ENCODE peak calls at places on chromosomes 4 and X, in five cellular contexts. T is EL, J is fibroblast of lung, M is mucosa of gallbladder, Y is SK-N-SH. L is an unnamed sample.

GRCh38 chr4:151942971-151943370 is 182.2 kb upstream of the GATB start:
- DNase-seq in T (no peak), M (no peak), J (no peak), Y (no peak), L (no peak)

GRCh38 chrX:154350429-154351182 is 23.8 kb downstream of the FLNA start:
- DNase-seq in J (no peak), T (peak; percentile 3), M (no peak), Y (no peak), L (no peak)

GRCh38 chr4:82268050-82268825 is 105.6 kb downstream of the HNRNPD start:
- DNase-seq in J (peak; percentile 37), Y (peak; percentile 57), M (peak; percentile 62), T (peak; percentile 49), L (peak; percentile 59)

GRCh38 chr4:37322122-37322521 is 77.6 kb downstream of the NWD2 start:
- DNase-seq in J (no peak), M (no peak), T (no peak), Y (no peak), L (no peak)

GRCh38 chr4:125956281-125956680 is 641.5 kb downstream of the FAT4 start:
- DNase-seq in Y (no peak), M (no peak), J (no peak), T (no peak), L (no peak)

GRCh38 chrX:87664381-87664780 is 146.8 kb downstream of the KLHL4 start:
- DNase-seq in M (no peak), J (peak; percentile 14), Y (peak; percentile 2), T (no peak), L (no peak)

GRCh38 chr4:24274401-24275035 is 309.8 kb downstream of the DHX15 start:
- DNase-seq in M (no peak), T (peak; percentile 8), Y (no peak), J (peak; percentile 91), L (no peak)

GRCh38 chr4:150477869-150478268 is 104.1 kb upstream of the MAB21L2 start:
- DNase-seq in M (no peak), Y (no peak), T (no peak), J (no peak), L (no peak)

GRCh38 chr4:17055788-17056187 is 157.3 kb upstream of the LDB2 start:
- DNase-seq in M (no peak), T (peak; percentile 91), Y (no peak), J (peak; percentile 90), L (no peak)

GRCh38 chr4:74855879-74856278 is 61.6 kb upstream of the BTC start:
- DNase-seq in T (no peak), M (no peak), J (peak; percentile 15), Y (no peak), L (no peak)

GRCh38 chr4:10625130-10625529 is 59.4 kb downstream of the CLNK start:
- DNase-seq in T (no peak), J (no peak), M (peak; percentile 61), Y (no peak), L (no peak)

GRCh38 chr4:4763815-4764202 is 95.7 kb upstream of the MSX1 start:
- DNase-seq in Y (no peak), J (no peak), M (no peak), T (peak; percentile 33), L (no peak)

GRCh38 chrX:70769659-70770232 is 138.8 kb downstream of the TEX11 start:
- DNase-seq in T (no peak), M (no peak), Y (peak; percentile 8), J (no peak), L (peak; percentile 0)

GRCh38 chr4:8744083-8744805 is 127.4 kb downstream of the HMX1 start:
- DNase-seq in J (no peak), T (no peak), M (no peak), Y (peak; percentile 55), L (no peak)

GRCh38 chr4:121454251-121454979 is 73.6 kb upstream of the QRFPR start:
- DNase-seq in T (no peak), J (peak; percentile 13), Y (no peak), M (no peak), L (no peak)

GRCh38 chrX:134172588-134173259 is 64.3 kb upstream of the CCDC160 start:
- DNase-seq in J (no peak), M (no peak), T (no peak), Y (peak; percentile 69), L (no peak)

GRCh38 chr4:76219299-76220055 is 5.9 kb upstream of the SCARB2 start:
- DNase-seq in Y (no peak), J (peak; percentile 14), T (peak; percentile 47), M (peak; percentile 39), L (no peak)

GRCh38 chr4:118941149-118941548 is 52.5 kb downstream of the SYNPO2 start:
- DNase-seq in M (peak; percentile 26), T (peak; percentile 36), J (no peak), Y (no peak), L (no peak)

GRCh38 chrX:79592259-79592658 is 225.1 kb upstream of the ITM2A start:
- DNase-seq in T (no peak), Y (peak; percentile 8), J (no peak), M (no peak), L (no peak)

GRCh38 chrX:88170528-88170927 is 576.5 kb upstream of the CPXCR1 start:
- DNase-seq in T (no peak), M (no peak), J (no peak), Y (no peak), L (no peak)

GRCh38 chr4:111512081-111512774 is 633.0 kb upstream of the FAM241A start:
- DNase-seq in Y (no peak), T (peak; percentile 83), M (no peak), J (peak; percentile 95), L (no peak)

GRCh38 chrX:154525606-154526490 is 9.8 kb upstream of the FAM3A start:
- DNase-seq in M (no peak), T (no peak), Y (no peak), J (no peak), L (no peak)

GRCh38 chr4:3521621-3522325 is 10.4 kb downstream of the LRPAP1 start:
- DNase-seq in J (no peak), M (no peak), T (no peak), Y (no peak), L (no peak)

GRCh38 chrX:101208152-101208905 is 11.3 kb upstream of the DRP2 start:
- DNase-seq in Y (no peak), M (no peak), J (peak; percentile 87), T (peak; percentile 8), L (no peak)

GRCh38 chr4:120733968-120734367 is 188.6 kb downstream of the PRDM5 start:
- DNase-seq in T (no peak), M (no peak), J (no peak), Y (no peak), L (no peak)

GRCh38 chr4:74583757-74584156 is 138.8 kb downstream of the AREG start:
- DNase-seq in M (no peak), Y (no peak), J (no peak), T (no peak), L (no peak)

GRCh38 chr4:110211007-110211769 is 12.8 kb upstream of the ELOVL6 start:
- DNase-seq in M (peak; percentile 14), J (peak; percentile 51), T (peak; percentile 44), Y (peak; percentile 56), L (peak; percentile 24)

GRCh38 chr4:38623260-38623659 is 40.7 kb upstream of the KLF3 start:
- DNase-seq in T (no peak), Y (no peak), M (no peak), J (no peak), L (peak; percentile 95)

GRCh38 chr4:85210353-85210752 is 243.9 kb upstream of the WDFY3 start:
- DNase-seq in T (peak; percentile 68), M (no peak), J (no peak), Y (no peak), L (peak; percentile 70)

L was measured in foreskin melanocyte.